ENCODE peak calls at places on chromosomes 11 and 22, in six cellular contexts. P is naive thymus-derived CD4-positive, alpha-beta T cell; Q is hippocampal formation; D is neuronal stem cell; O is AG09309; K is Peyer's patch. V is an unnamed sample.

GRCh38 chr22:30829901-30830550 is 135.4 kb downstream of the OSBP2 start:
- DNase-seq in P (no peak), Q (no peak), D (no peak), O (peak), K (no peak), V (no peak)

GRCh38 chr11:76102772-76103171 is 103.5 kb downstream of the WNT11 start:
- DNase-seq in P (no peak), Q (no peak), D (no peak), O (no peak), K (peak), V (no peak)

GRCh38 chr22:49567894-49568750 is 259.6 kb downstream of the BRD1 start:
- DNase-seq in P (peak), Q (no peak), D (no peak), O (no peak), K (peak), V (no peak)

GRCh38 chr11:66971483-66971882 is 3.6 kb upstream of the C11orf86 start:
- DNase-seq in P (no peak), Q (no peak), D (no peak), O (no peak), K (no peak), V (no peak)

GRCh38 chr11:130087294-130087926 is 17.7 kb downstream of the APLP2 start:
- DNase-seq in P (no peak), Q (no peak), D (no peak), O (no peak), K (no peak), V (no peak)

GRCh38 chr11:72782081-72782920 is 11.5 kb downstream of the STARD10 start:
- DNase-seq in P (no peak), Q (no peak), D (no peak), O (no peak), K (no peak), V (no peak)

GRCh38 chr11:93073026-93073425 is 103.6 kb downstream of the MTNR1B start:
- DNase-seq in P (no peak), Q (no peak), D (no peak), O (no peak), K (no peak), V (no peak)

GRCh38 chr11:118694185-118694584 is 14.7 kb upstream of the TREH start:
- DNase-seq in P (no peak), Q (no peak), D (no peak), O (no peak), K (peak), V (no peak)

V was measured in substantia nigra.